ENCODE peak calls at places on chromosomes 16 and 17, in five cellular contexts. J is hepatocyte, K is retinal pigment epithelial cell, T is GM12865, E is prostate gland. Y is an unnamed sample.

GRCh38 chr17:73901661-73902415 is 257.6 kb upstream of the SDK2 start:
- DNase-seq in J (peak), K (no peak), T (no peak), E (peak), Y (no peak)

GRCh38 chr16:68993885-68994284 is 111.6 kb upstream of the HAS3 start:
- DNase-seq in J (peak), K (peak), T (no peak), E (no peak), Y (peak)

GRCh38 chr17:6474906-6475305 is 30.7 kb downstream of the PIMREG start:
- DNase-seq in J (peak), K (no peak), T (no peak), E (no peak), Y (no peak)

GRCh38 chr17:19867654-19868395 is at the start of gene ULK2:
- DNase-seq in J (peak), K (no peak), T (peak), E (peak), Y (peak)

GRCh38 chr17:74953129-74953687 is 17.5 kb downstream of the OTOP3 start:
- DNase-seq in J (peak), K (no peak), T (no peak), E (no peak), Y (no peak)

GRCh38 chr17:43211480-43212402 is at the start of gene TMEM106A:
- DNase-seq in J (peak), K (peak), T (peak), E (peak), Y (peak)

GRCh38 chr16:13348416-13348815 is 447.0 kb downstream of the SHISA9 start:
- DNase-seq in J (no peak), K (peak), T (no peak), E (no peak), Y (no peak)

GRCh38 chr17:42674755-42675347 is 1.9 kb downstream of the PLEKHH3 start:
- DNase-seq in J (no peak), K (no peak), T (peak), E (peak), Y (no peak)

GRCh38 chr16:58582971-58583765 is 46.5 kb downstream of the CNOT1 start:
- DNase-seq in J (no peak), K (no peak), T (no peak), E (no peak), Y (peak)

GRCh38 chr16:87058728-87059250 is 258.4 kb downstream of the C16orf95 start:
- DNase-seq in J (no peak), K (no peak), T (no peak), E (no peak), Y (no peak)

GRCh38 chr16:68074850-68075249 is 10.3 kb upstream of the NFATC3 start:
- DNase-seq in J (no peak), K (no peak), T (peak), E (no peak), Y (no peak)

GRCh38 chr16:89152831-89153700 is 18.5 kb upstream of the CDH15 start:
- DNase-seq in J (no peak), K (no peak), T (no peak), E (no peak), Y (no peak)

GRCh38 chr16:85819245-85819644 is 19.8 kb downstream of the COX4I1 start:
- DNase-seq in J (peak), K (no peak), T (peak), E (peak), Y (peak)

GRCh38 chr17:33964344-33964979 is 290.6 kb upstream of the CCL2 start:
- DNase-seq in J (peak), K (no peak), T (peak), E (no peak), Y (no peak)

GRCh38 chr16:88619859-88620655 is 18.3 kb upstream of the IL17C start:
- DNase-seq in J (no peak), K (no peak), T (no peak), E (no peak), Y (peak)

GRCh38 chr17:61568219-61569072 is 22.6 kb downstream of the NACA2 start:
- DNase-seq in J (peak), K (no peak), T (no peak), E (no peak), Y (no peak)

GRCh38 chr17:61567045-61567802 is 23.8 kb downstream of the NACA2 start:
- DNase-seq in J (no peak), K (no peak), T (no peak), E (no peak), Y (no peak)

GRCh38 chr17:61562287-61562686 is 28.7 kb downstream of the NACA2 start:
- DNase-seq in J (no peak), K (no peak), T (no peak), E (no peak), Y (no peak)

GRCh38 chr17:61561354-61561753 is 29.7 kb downstream of the NACA2 start:
- DNase-seq in J (no peak), K (no peak), T (no peak), E (no peak), Y (no peak)

DNA sequence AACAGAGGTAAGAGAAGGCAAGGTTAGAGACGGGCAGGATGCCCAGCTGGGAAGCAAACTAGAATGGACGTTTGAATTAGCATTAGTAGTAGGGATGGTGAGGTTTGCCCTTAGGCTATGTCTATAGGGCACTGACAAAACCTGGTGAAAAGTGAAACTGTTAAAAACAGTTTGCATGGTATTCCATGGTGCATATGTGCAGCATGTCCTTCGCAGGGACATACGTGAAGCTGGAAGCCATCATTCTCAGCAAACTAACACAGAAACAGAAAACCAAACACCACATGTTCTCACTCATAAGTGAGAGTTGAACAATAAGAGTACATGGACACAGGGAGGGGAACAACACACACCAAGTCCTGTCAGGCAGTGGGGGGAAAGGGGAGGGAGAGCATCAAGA is 25.8 kb downstream of the NACA2 start:
- DNase-seq in J (no peak), K (no peak), T (no peak), E (no peak), Y (no peak)
- H3K4me3 ChIP-seq in J (no peak), K (no peak), T (no peak), E (no peak), Y (no peak)

GRCh38 chr17:76781056-76781982 is 43.4 kb downstream of the MFSD11 start:
- DNase-seq in J (no peak), K (no peak), T (peak), E (no peak), Y (no peak)
- TF ChIP-seq CTCF in J (no peak), K (peak), T (no peak), E (no peak), Y (no peak)

GRCh38 chr17:41654908-41655607 is 30.7 kb upstream of the KRT17 start:
- DNase-seq in J (no peak), K (no peak), T (no peak), E (no peak), Y (no peak)

GRCh38 chr17:41652461-41652960 is 28.1 kb upstream of the KRT17 start:
- DNase-seq in J (no peak), K (no peak), T (no peak), E (peak), Y (no peak)

GRCh38 chr17:41651625-41652460 is 27.5 kb upstream of the KRT17 start:
- DNase-seq in J (peak), K (peak), T (no peak), E (peak), Y (no peak)

GRCh38 chr17:41654134-41654907 is 29.9 kb upstream of the KRT17 start:
- DNase-seq in J (peak), K (peak), T (no peak), E (peak), Y (no peak)

GRCh38 chr17:41653421-41654133 is 29.2 kb upstream of the KRT17 start:
- DNase-seq in J (no peak), K (no peak), T (no peak), E (no peak), Y (no peak)
- H3K4me3 ChIP-seq in J (no peak), K (no peak), T (no peak), E (no peak), Y (no peak)

DNA sequence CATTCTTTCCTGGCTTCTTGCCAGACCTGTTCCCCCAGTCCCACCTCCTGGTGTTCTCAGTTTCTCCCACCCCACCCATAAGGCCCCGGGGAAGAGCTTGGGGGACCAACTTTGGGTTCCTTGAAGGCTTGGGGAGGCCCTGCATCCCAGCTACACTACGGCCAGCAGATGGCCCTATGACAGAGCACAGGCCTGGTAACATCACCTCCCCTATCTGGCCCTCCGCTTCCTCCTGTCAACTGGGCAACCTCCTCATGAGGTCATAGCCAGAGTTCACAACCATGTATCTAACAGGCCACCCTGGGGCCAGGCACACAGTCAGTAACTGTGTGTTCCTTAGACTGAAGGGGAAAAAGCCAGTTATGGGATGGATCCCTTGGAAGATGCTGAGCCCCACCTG is 31.4 kb downstream of the MYO15A start:
- DNase-seq in J (peak), K (no peak), T (peak), E (no peak), Y (no peak)
- TF ChIP-seq CTCF in J (peak), K (peak), T (peak), E (no peak), Y (peak)

GRCh38 chr16:17328971-17329370 is 141.8 kb downstream of the XYLT1 start:
- DNase-seq in J (peak), K (no peak), T (no peak), E (peak), Y (no peak)
- H3K4me3 ChIP-seq in J (no peak), K (no peak), T (no peak), E (no peak), Y (no peak)

GRCh38 chr16:74275031-74275636 is 21.5 kb upstream of the PSMD7 start:
- DNase-seq in J (peak), K (no peak), T (peak), E (no peak), Y (peak)
- TF ChIP-seq CTCF in J (peak), K (peak), T (peak), E (peak), Y (peak)

GRCh38 chr17:39951924-39952664 is 10.7 kb upstream of the GSDMA start:
- DNase-seq in J (no peak), K (no peak), T (no peak), E (no peak), Y (no peak)
- H3K4me3 ChIP-seq in J (peak), K (peak), T (peak), E (peak), Y (peak)

DNA sequence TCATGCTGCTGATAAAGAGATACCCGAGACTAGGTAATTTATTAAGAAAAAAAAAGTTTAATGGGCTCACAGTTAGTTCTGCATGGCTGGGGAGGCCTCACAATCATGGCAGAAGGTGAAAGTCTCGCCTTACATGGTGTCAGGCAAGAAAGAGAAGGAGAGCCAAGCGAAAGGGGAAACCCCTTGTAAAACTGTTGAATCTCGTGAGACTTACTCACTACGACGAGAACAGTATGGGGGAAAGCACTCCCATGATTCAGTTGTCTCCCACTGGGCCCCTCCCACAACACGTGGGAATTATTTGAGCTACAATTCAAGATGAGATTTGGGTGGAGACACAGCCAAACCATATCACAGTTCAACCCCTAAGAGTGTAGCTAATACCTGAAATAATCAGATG is 181.5 kb downstream of the PRKCA start:
- DNase-seq in J (no peak), K (no peak), T (no peak), E (no peak), Y (no peak)
- TF ChIP-seq CTCF in J (no peak), K (no peak), T (no peak), E (no peak), Y (no peak)

Y was measured in astrocyte of the cerebellum.